ENCODE peak calls at places on chromosomes 11 and 22, in five cellular contexts. Y, F, Z, V and O are unnamed samples.

GRCh38 chr22:43743131-43743530 is 69.0 kb downstream of the EFCAB6 start:
- DNase-seq in Y (no peak), F (no peak), Z (no peak), V (no peak), O (no peak)

GRCh38 chr11:75733346-75734107 is 15.9 kb downstream of the MOGAT2 start:
- DNase-seq in Y (peak; percentile 34), F (peak; percentile 70), Z (no peak), V (no peak), O (peak; percentile 17)

GRCh38 chr11:134120143-134120850 is 51.4 kb downstream of the JAM3 start:
- DNase-seq in Y (peak; percentile 97), F (peak; percentile 97), Z (peak; percentile 62), V (peak; percentile 75), O (no peak)

GRCh38 chr11:16000065-16000464 is 356.3 kb downstream of the SOX6 start:
- DNase-seq in Y (peak; percentile 90), F (peak; percentile 93), Z (no peak), V (no peak), O (no peak)

GRCh38 chr11:110409174-110409573 is 20.6 kb upstream of the FDX1 start:
- DNase-seq in Y (peak; percentile 49), F (no peak), Z (no peak), V (no peak), O (no peak)

GRCh38 chr11:10770626-10771254 is 19.7 kb downstream of the CTR9 start:
- DNase-seq in Y (peak; percentile 59), F (peak; percentile 39), Z (peak; percentile 45), V (peak; percentile 57), O (peak; percentile 43)

GRCh38 chr11:9741260-9741659 is 77.4 kb downstream of the SWAP70 start:
- DNase-seq in Y (no peak), F (no peak), Z (no peak), V (no peak), O (no peak)

GRCh38 chr11:62542750-62543567 is 3.6 kb downstream of the AHNAK start:
- DNase-seq in Y (peak; percentile 86), F (peak; percentile 71), Z (peak; percentile 80), V (peak; percentile 81), O (peak; percentile 88)

GRCh38 chr11:79062814-79063762 is 377.7 kb downstream of the TENM4 start:
- DNase-seq in Y (peak; percentile 48), F (no peak), Z (no peak), V (peak; percentile 70), O (peak; percentile 22)

GRCh38 chr11:29227816-29228215 is 789.0 kb downstream of the KCNA4 start:
- DNase-seq in Y (peak; percentile 53), F (no peak), Z (no peak), V (no peak), O (no peak)

GRCh38 chr11:93344855-93345333 is 14.4 kb downstream of the DEUP1 start:
- DNase-seq in Y (no peak), F (no peak), Z (no peak), V (no peak), O (no peak)

GRCh38 chr11:130773436-130773835 is 142.8 kb downstream of the SNX19 start:
- DNase-seq in Y (peak; percentile 60), F (no peak), Z (no peak), V (no peak), O (no peak)

GRCh38 chr11:67503119-67504022 is 1.8 kb downstream of the PITPNM1 start:
- DNase-seq in Y (no peak), F (no peak), Z (no peak), V (no peak), O (no peak)

GRCh38 chr11:120893431-120894206 is 130.3 kb upstream of the TBCEL start:
- DNase-seq in Y (no peak), F (no peak), Z (no peak), V (no peak), O (peak; percentile 67)

GRCh38 chr11:47396049-47396320 is 12.4 kb upstream of the SLC39A13 start:
- DNase-seq in Y (no peak), F (no peak), Z (no peak), V (no peak), O (no peak)

GRCh38 chr11:86873573-86874083 is 73.3 kb downstream of the PRSS23 start:
- DNase-seq in Y (peak; percentile 45), F (peak; percentile 9), Z (no peak), V (no peak), O (no peak)

GRCh38 chr11:71420455-71421241 is 27.5 kb downstream of the DHCR7 start:
- DNase-seq in Y (peak; percentile 63), F (peak; percentile 26), Z (no peak), V (peak; percentile 66), O (peak; percentile 62)

GRCh38 chr11:16096336-16096735 is 260.0 kb downstream of the SOX6 start:
- DNase-seq in Y (peak; percentile 4), F (peak; percentile 50), Z (no peak), V (no peak), O (no peak)

GRCh38 chr11:13358871-13359270 is 81.3 kb downstream of the BMAL1 start:
- DNase-seq in Y (no peak), F (peak; percentile 76), Z (no peak), V (no peak), O (no peak)

GRCh38 chr11:107017433-107018227 is 646 bp downstream of the GUCY1A2 start:
- DNase-seq in Y (no peak), F (peak; percentile 54), Z (peak; percentile 40), V (peak; percentile 74), O (peak; percentile 63)

GRCh38 chr11:122101625-122102291 is 14.3 kb downstream of the BLID start:
- DNase-seq in Y (peak; percentile 89), F (peak; percentile 91), Z (peak; percentile 53), V (peak; percentile 87), O (no peak)

GRCh38 chr22:49512471-49512870 is 315.2 kb downstream of the BRD1 start:
- DNase-seq in Y (no peak), F (no peak), Z (no peak), V (no peak), O (no peak)

GRCh38 chr11:45771194-45771941 is 33.6 kb upstream of the SLC35C1 start:
- DNase-seq in Y (peak; percentile 47), F (peak; percentile 25), Z (peak; percentile 65), V (peak; percentile 83), O (peak; percentile 54)

GRCh38 chr11:14809466-14809865 is 82.6 kb downstream of the CYP2R1 start:
- DNase-seq in Y (no peak), F (no peak), Z (no peak), V (no peak), O (no peak)

GRCh38 chr11:58927393-58928081 is 11.8 kb upstream of the GLYATL1 start:
- DNase-seq in Y (peak; percentile 61), F (peak; percentile 62), Z (no peak), V (peak; percentile 30), O (no peak)

DNA sequence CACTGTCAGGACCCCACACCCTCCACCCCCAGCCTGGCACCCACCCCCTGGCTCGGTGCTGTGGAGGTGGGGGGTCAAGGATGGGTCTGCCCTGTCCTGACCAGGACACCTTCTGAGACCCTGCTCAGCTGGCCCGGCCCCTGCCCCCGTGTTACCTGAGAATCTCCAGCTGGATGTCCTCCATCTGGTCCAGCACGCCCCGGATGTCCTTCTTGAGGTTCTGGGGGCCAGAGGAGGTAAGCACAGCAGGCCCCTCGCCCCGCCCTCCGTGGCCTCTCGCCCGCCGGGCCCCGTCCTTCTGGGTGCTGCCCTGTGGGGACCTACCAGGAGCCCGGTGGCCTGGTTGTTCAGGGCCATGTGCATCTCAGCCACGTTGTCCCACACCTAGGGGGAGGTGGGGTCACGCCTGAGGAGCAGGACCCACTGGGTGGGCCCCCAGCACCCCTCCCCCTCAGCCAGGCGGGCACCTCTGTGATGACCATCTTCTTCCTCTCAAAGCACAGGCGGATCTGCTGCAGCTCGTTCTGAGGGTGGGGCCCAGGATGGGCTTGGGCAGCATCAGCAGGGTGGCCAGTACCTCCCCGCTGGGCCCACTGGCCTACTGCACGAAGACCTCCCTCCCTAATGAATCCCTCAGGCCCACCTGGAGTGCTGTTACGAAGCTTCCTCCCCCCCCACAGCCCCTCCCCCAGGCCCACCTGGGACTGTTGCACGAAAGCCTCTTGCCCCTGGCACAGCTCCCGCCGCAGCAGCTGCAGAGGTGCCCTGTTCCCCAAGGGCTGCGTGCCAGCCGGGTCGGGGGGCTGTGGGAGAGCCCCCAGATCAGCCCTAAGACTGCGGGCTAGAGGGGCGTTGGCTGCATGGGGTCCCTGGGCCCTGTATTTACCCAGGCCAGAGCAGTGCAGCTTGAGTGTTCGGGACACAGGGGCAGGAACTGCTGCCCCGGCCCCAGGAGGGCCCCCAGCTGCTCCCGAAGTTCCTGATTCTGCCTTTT is 1.3 kb downstream of the CCDC188 start:
- DNase-seq in Y (no peak), F (no peak), Z (no peak), V (no peak), O (no peak)
- TF ChIP-seq CTCF in Y (no peak), F (no peak), Z (no peak), V (no peak), O (no peak)

GRCh38 chr11:3957437-3957836 is 102.0 kb downstream of the STIM1 start:
- DNase-seq in Y (no peak), F (no peak), Z (no peak), V (no peak), O (no peak)
- H3K4me3 ChIP-seq in Y (no peak overlapping the region), F (no peak overlapping the region), Z (no peak overlapping the region), V (no peak overlapping the region), O (no peak overlapping the region)

DNA sequence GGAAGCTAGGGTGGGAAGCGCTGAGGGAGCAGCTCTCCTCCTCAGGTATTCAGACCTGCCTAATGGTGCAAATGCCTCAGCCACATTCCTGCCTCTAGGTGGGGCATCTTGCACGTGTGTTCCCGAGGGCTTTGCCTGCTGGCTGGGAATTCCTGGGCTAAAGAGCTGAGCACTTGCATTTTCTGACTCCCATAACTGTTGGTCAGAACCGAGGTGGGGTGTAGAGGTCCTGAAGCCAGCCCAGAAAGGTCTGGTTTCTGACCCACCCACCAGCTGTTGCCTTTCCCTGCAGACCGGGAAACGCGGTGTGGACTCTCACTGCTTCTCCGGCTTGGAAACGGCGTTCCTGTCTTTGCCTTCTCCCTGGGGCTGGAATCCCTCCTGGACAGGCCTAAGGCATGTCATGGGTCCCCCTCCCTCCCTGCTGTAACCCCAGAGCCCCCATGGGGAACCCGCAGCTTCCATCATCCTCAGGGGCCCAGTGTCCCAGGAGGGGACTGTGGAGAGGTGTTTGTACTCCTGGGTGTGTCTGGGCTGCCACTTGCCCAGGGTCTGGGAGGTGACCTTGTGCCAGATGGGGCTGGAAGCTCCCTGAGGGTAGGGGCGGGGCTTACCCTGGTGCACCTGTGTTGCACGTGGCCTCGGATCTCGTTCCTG is 24.0 kb upstream of the SMIM38 start:
- DNase-seq in Y (peak; percentile 81), F (peak; percentile 72), Z (peak; percentile 67), V (peak; percentile 85), O (peak; percentile 21)
- TF ChIP-seq CTCF in Y (peak; percentile 81), F (peak; percentile 86), Z (peak; percentile 95), V (peak; percentile 87), O (peak; percentile 35)

GRCh38 chr22:48152916-48153315 is 1390.5 kb downstream of the TBC1D22A start:
- DNase-seq in Y (no peak), F (no peak), Z (no peak), V (no peak), O (no peak)
- H3K4me3 ChIP-seq in Y (no peak overlapping the region), F (no peak overlapping the region), Z (no peak overlapping the region), V (no peak overlapping the region), O (no peak overlapping the region)

GRCh38 chr11:2885017-2885675 is 429 bp downstream of the CDKN1C start:
- DNase-seq in Y (peak; percentile 36), F (peak; percentile 47), Z (peak; percentile 68), V (peak; percentile 43), O (no peak)
- TF ChIP-seq CTCF in Y (peak; percentile 19), F (peak; percentile 24), Z (peak; percentile 48), V (peak; percentile 13), O (peak; percentile 19)